ENCODE peak calls at places on chromosomes 13 and 19, in five cellular contexts. One of them, this sample, is unnamed.

GRCh38 chr13:31485651-31486051 is 253.7 kb upstream of the RXFP2 start:
- ATAC-seq in A549: no peak
- ATAC-seq in K562: no peak
- ATAC-seq in HepG2: no peak
- ATAC-seq in right lobe of liver: no peak
- ATAC-seq in this sample: no peak

GRCh38 chr13:56906909-56907308 is 233.8 kb upstream of the PRR20A start:
- ATAC-seq in A549: no peak
- ATAC-seq in K562: no peak
- ATAC-seq in HepG2: no peak
- ATAC-seq in right lobe of liver: no peak
- ATAC-seq in this sample: no peak

GRCh38 chr13:95261956-95262355 is 39.3 kb downstream of the ABCC4 start:
- ATAC-seq in A549: no peak
- ATAC-seq in K562: peak
- ATAC-seq in HepG2: no peak
- ATAC-seq in right lobe of liver: no peak
- ATAC-seq in this sample: no peak

GRCh38 chr19:35704218-35704617 is at the start of gene ZBTB32:
- ATAC-seq in A549: no peak
- ATAC-seq in K562: peak
- ATAC-seq in HepG2: no peak
- ATAC-seq in right lobe of liver: no peak
- ATAC-seq in this sample: no peak

GRCh38 chr13:73975767-73976166 is 158.4 kb downstream of the KLF12 start:
- ATAC-seq in A549: no peak
- ATAC-seq in K562: no peak
- ATAC-seq in HepG2: no peak
- ATAC-seq in right lobe of liver: no peak
- ATAC-seq in this sample: no peak

GRCh38 chr13:48029859-48030258 is 7.7 kb upstream of the NUDT15 start:
- ATAC-seq in A549: no peak
- ATAC-seq in K562: no peak
- ATAC-seq in HepG2: no peak
- ATAC-seq in right lobe of liver: no peak
- ATAC-seq in this sample: no peak

GRCh38 chr13:40352807-40353562 is 313.5 kb downstream of the FOXO1 start:
- ATAC-seq in A549: no peak
- ATAC-seq in K562: no peak
- ATAC-seq in HepG2: no peak
- ATAC-seq in right lobe of liver: no peak
- ATAC-seq in this sample: peak

GRCh38 chr13:90485441-90485840 is 862.0 kb upstream of the MIR17HG start:
- ATAC-seq in A549: no peak
- ATAC-seq in K562: no peak
- ATAC-seq in HepG2: no peak
- ATAC-seq in right lobe of liver: no peak
- ATAC-seq in this sample: peak

GRCh38 chr19:8399681-8400188 is 9.6 kb downstream of the RAB11B start:
- ATAC-seq in A549: no peak
- ATAC-seq in K562: no peak
- ATAC-seq in HepG2: no peak
- ATAC-seq in right lobe of liver: no peak
- ATAC-seq in this sample: no peak
- TF ChIP-seq POLR2A in A549: no peak
- TF ChIP-seq POLR2A in K562: no peak
- TF ChIP-seq POLR2A in HepG2: no peak
- TF ChIP-seq POLR2A in right lobe of liver: no peak
- TF ChIP-seq POLR2A in this sample: no peak

GRCh38 chr13:99303863-99304521 is 3.2 kb downstream of the GPR183 start:
- ATAC-seq in A549: no peak
- ATAC-seq in K562: no peak
- ATAC-seq in HepG2: no peak
- ATAC-seq in right lobe of liver: peak
- ATAC-seq in this sample: no peak
- TF ChIP-seq POLR2A in A549: no peak
- TF ChIP-seq POLR2A in K562: no peak
- TF ChIP-seq POLR2A in HepG2: no peak
- TF ChIP-seq POLR2A in right lobe of liver: no peak
- TF ChIP-seq POLR2A in this sample: peak

DNA sequence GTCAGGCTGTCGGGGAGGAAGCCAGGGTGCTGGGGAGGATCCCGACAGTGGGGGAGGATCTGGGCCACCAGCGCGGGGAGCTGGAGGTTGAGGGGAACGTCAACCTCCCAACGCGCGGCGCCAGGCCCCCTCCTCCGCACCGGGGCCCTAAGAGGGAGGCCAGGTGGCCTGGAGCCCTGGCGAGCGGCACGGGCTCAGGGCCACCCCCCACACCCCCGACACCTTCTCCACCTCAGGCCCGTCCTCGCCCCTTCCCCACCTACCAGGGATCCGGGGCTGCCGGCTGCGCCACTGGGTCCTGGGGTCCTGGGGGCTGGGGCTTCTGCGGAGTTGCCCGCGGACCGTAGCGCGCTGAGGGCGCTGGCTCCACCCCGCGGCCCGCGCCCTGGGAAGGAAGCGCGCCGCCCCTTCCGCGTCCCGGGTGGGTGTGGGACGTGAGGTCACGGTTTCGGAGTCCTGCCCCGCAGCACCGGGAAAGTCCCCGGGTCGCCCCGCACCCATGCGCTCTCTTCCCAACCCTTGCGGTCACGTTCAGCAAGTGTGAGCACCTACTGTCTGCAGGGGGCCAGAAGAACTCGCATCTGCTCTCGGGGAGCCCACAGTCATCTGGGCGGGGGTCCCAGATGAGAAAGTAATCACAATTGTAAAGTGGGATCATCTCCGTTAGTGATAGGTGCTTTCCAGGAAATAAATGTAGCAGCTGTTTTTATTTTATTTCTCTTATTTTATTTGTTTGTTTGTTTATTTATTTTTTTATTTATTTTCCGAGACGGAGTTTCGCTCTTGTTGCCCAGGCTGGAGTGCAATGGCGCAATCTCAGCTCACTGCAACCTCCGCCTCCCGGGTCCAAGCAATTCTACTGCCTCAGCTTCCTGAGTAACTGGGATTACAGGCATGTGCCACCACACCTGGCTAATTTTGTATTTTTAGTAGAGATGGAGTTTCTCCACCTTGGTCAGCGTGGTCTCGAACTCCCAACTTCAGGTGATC is at the start of gene TICAM1:
- ATAC-seq in A549: peak
- ATAC-seq in K562: peak
- ATAC-seq in HepG2: peak
- ATAC-seq in right lobe of liver: peak
- ATAC-seq in this sample: peak
- TF ChIP-seq POLR2A in A549: peak
- TF ChIP-seq POLR2A in K562: peak
- TF ChIP-seq POLR2A in HepG2: peak
- TF ChIP-seq POLR2A in right lobe of liver: peak
- TF ChIP-seq POLR2A in this sample: peak

GRCh38 chr19:43934985-43935708 is at the start of gene ZNF45:
- ATAC-seq in A549: peak
- ATAC-seq in K562: peak
- ATAC-seq in HepG2: peak
- ATAC-seq in right lobe of liver: peak
- ATAC-seq in this sample: peak
- TF ChIP-seq POLR2A in A549: peak
- TF ChIP-seq POLR2A in K562: peak
- TF ChIP-seq POLR2A in HepG2: peak
- TF ChIP-seq POLR2A in right lobe of liver: peak
- TF ChIP-seq POLR2A in this sample: peak

GRCh38 chr19:2840794-2841790 is at the start of gene ZNF555:
- ATAC-seq in A549: peak
- ATAC-seq in K562: peak
- ATAC-seq in HepG2: peak
- ATAC-seq in right lobe of liver: peak
- ATAC-seq in this sample: peak
- TF ChIP-seq POLR2A in A549: peak
- TF ChIP-seq POLR2A in K562: peak
- TF ChIP-seq POLR2A in HepG2: peak
- TF ChIP-seq POLR2A in right lobe of liver: peak
- TF ChIP-seq POLR2A in this sample: peak

DNA sequence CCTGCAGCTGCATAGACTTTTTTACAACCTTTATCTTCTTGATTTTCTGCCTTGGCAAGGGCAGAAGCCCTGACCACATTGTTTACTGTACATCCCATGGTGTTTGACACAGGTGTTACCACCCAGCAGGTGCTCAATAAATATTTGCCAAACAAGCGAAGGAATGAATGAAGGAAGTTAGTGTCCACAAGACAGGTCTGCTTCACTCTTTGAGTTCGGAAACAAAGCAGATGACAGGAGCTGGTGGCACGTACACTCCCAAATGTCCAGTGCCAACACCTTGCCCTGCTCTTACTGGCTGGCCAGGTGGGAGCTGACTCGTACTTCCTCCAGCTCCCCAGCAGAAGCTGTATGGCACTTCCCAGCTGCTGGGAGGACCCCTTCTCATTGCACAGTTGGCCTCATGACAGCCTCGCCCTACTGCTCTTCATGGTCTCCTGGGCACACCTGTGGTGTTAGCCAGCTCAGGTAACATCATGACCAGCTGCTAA is 22.0 kb upstream of the MUC16 start:
- ATAC-seq in A549: no peak
- ATAC-seq in K562: no peak
- ATAC-seq in HepG2: no peak
- ATAC-seq in right lobe of liver: no peak
- ATAC-seq in this sample: no peak
- TF ChIP-seq POLR2A in A549: no peak
- TF ChIP-seq POLR2A in K562: no peak
- TF ChIP-seq POLR2A in HepG2: no peak
- TF ChIP-seq POLR2A in right lobe of liver: no peak
- TF ChIP-seq POLR2A in this sample: no peak